ENCODE peak calls at places on chromosomes 3 and 15, in four cellular contexts. One of them, this sample, is unnamed.

GRCh38 chr3:53845103-53845880 is 927 bp downstream of the CHDH start:
- DNase-seq in ovary: peak
- DNase-seq in neural crest cell: no peak
- DNase-seq in HT1080: no peak
- DNase-seq in this sample: no peak

GRCh38 chr3:99902091-99902490 is 84.4 kb downstream of the CMSS1 start:
- DNase-seq in ovary: no peak
- DNase-seq in HT1080: peak
- DNase-seq in neural crest cell: no peak
- DNase-seq in this sample: no peak

GRCh38 chr3:49199244-49199899 is 28.0 kb downstream of the KLHDC8B start:
- DNase-seq in ovary: peak
- DNase-seq in neural crest cell: no peak
- DNase-seq in HT1080: no peak
- DNase-seq in this sample: no peak

GRCh38 chr15:42890161-42890913 is 30.2 kb downstream of the TTBK2 start:
- DNase-seq in ovary: no peak
- DNase-seq in HT1080: peak
- DNase-seq in neural crest cell: no peak
- DNase-seq in this sample: no peak

GRCh38 chr3:183161552-183162345 is 785 bp downstream of the LAMP3 start:
- DNase-seq in neural crest cell: no peak
- DNase-seq in ovary: no peak
- DNase-seq in HT1080: no peak
- DNase-seq in this sample: no peak

GRCh38 chr3:108610651-108611050 is 21.1 kb downstream of the DZIP3 start:
- DNase-seq in neural crest cell: no peak
- DNase-seq in HT1080: no peak
- DNase-seq in ovary: no peak
- DNase-seq in this sample: no peak

GRCh38 chr3:14279706-14280061 is 101.1 kb downstream of the LSM3 start:
- DNase-seq in neural crest cell: no peak
- DNase-seq in ovary: no peak
- DNase-seq in HT1080: no peak
- DNase-seq in this sample: no peak

GRCh38 chr3:35448681-35449080 is 190.6 kb upstream of the ARPP21 start:
- DNase-seq in HT1080: no peak
- DNase-seq in ovary: no peak
- DNase-seq in neural crest cell: no peak
- DNase-seq in this sample: no peak

GRCh38 chr15:38029741-38030140 is 95.3 kb downstream of the TMCO5A start:
- DNase-seq in HT1080: no peak
- DNase-seq in neural crest cell: no peak
- DNase-seq in ovary: no peak
- DNase-seq in this sample: no peak